ENCODE peak calls at places on chromosome 7, in four cellular contexts. E is fibroblast of mammary gland, D is IMR-90, J is RWPE1. M is an unnamed sample.

GRCh38 chr7:28937103-28937502 is 21.0 kb downstream of the TRIL start:
- DNase-seq in J (no peak), E (no peak), D (no peak), M (no peak)

GRCh38 chr7:156401617-156402016 is 239.0 kb upstream of the RNF32 start:
- DNase-seq in J (no peak), E (no peak), D (no peak), M (no peak)

GRCh38 chr7:80379034-80379433 is 132.8 kb downstream of the GNAT3 start:
- DNase-seq in J (peak), D (peak), E (peak), M (peak)

GRCh38 chr7:112272921-112273561 is 66.5 kb downstream of the ZNF277 start:
- DNase-seq in J (no peak), E (peak), D (no peak), M (no peak)

GRCh38 chr7:150409300-150410030 is 30.3 kb downstream of the ZNF775 start:
- DNase-seq in E (no peak), J (no peak), D (no peak), M (no peak)

GRCh38 chr7:130910949-130911944 is 177.2 kb upstream of the KLF14 start:
- DNase-seq in D (peak), E (peak), J (no peak), M (peak)

GRCh38 chr7:92614586-92615237 is 24.5 kb upstream of the FAM133B start:
- DNase-seq in J (no peak), E (peak), D (peak), M (no peak)

GRCh38 chr7:44959956-44960640 is 18.7 kb downstream of the MYO1G start:
- DNase-seq in J (no peak), E (no peak), D (no peak), M (no peak)

GRCh38 chr7:26365077-26365896 is 73.6 kb downstream of the SNX10 start:
- DNase-seq in D (peak), J (peak), E (peak), M (peak)

GRCh38 chr7:42883950-42884349 is 27.9 kb downstream of the C7orf25 start:
- DNase-seq in E (peak), D (peak), J (peak), M (peak)

DNA sequence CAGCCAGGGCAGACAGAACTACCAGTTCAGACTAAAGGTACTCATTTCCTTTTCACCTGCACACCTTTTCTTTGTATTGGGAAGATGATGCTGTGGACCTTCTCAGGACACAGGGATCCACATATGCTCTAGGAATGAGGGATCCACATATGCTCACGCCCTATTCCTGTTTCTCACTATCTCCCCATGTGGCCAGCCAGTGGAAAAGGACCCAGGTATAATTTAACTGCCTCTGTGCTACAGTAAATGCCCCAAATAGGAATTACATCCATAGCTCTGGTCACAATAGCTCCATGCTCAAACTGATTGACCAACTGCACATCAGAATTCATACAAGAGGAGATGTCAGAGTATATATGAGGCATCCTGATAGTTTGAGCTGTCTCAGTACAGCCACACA is 43.8 kb downstream of the CTTNBP2 start:
- DNase-seq in D (no peak), E (no peak), J (no peak), M (no peak)
- TF ChIP-seq CTCF in D (no peak), E (no peak), J (no peak), M (no peak)

GRCh38 chr7:94295805-94296204 is 98.9 kb upstream of the COL1A2 start:
- DNase-seq in D (peak), E (peak), J (no peak), M (peak)
- TF ChIP-seq CTCF in D (peak), E (peak), J (no peak), M (peak)

DNA sequence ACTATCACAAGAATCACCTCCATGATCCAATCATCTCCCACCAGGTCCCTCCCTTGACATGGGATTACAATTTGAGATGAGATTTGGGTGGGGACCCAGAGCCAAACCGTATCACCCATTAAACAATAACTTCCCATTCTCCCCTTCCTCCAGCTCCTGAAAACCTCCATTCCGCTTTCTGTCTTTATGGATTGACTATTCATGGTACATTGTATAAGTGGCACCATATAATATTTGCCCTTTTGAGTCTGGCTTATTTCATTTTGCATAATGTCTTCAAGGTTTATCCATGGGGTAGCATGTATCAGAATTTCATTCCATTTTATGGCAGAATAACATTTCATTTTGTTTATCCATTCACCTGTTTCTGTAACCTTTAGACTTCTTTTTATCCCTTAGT is 39.2 kb upstream of the GARS1 start:
- DNase-seq in J (no peak), E (no peak), D (no peak), M (no peak)
- TF ChIP-seq CTCF in J (no peak), E (no peak), D (no peak), M (no peak)

GRCh38 chr7:91287685-91288084 is 23.5 kb downstream of the FZD1 start:
- DNase-seq in E (no peak), J (no peak), D (peak), M (no peak)
- TF ChIP-seq CTCF in E (peak), J (no peak), D (no peak), M (no peak)

GRCh38 chr7:70189776-70190175 is 591.5 kb downstream of the AUTS2 start:
- DNase-seq in D (no peak), J (no peak), E (peak), M (no peak)

GRCh38 chr7:70190266-70190665 is 592.0 kb downstream of the AUTS2 start:
- DNase-seq in D (no peak), J (no peak), E (peak), M (no peak)

GRCh38 chr7:70189261-70189660 is 591.0 kb downstream of the AUTS2 start:
- DNase-seq in D (no peak), E (peak), J (no peak), M (peak)

GRCh38 chr7:70193514-70193913 is 595.2 kb downstream of the AUTS2 start:
- DNase-seq in D (peak), J (no peak), E (peak), M (peak)
- TF ChIP-seq CTCF in D (peak), J (no peak), E (peak), M (peak)

M was measured in bronchial epithelial cell.